ENCODE peak calls at places on chromosomes 4 and X, in four cellular contexts. V is GM12878, G is H1, J is HepG2. R is an unnamed sample.

GRCh38 chrX:100731441-100732281 is at the start of gene SYTL4:
- DNase-seq in V (no peak), G (no peak), J (no peak), R (no peak)

GRCh38 chr4:1305261-1305711 is 15.6 kb downstream of the MAEA start:
- DNase-seq in V (no peak), G (no peak), J (peak; percentile 84), R (no peak)

GRCh38 chr4:71932941-71933340 is 98.9 kb upstream of the NPFFR2 start:
- DNase-seq in V (no peak), G (no peak), J (no peak), R (no peak)

GRCh38 chrX:151973851-151974335 is 583 bp downstream of the GABRE start:
- DNase-seq in J (no peak), V (no peak), G (no peak), R (no peak)

GRCh38 chrX:130625381-130625780 is 223.6 kb downstream of the RBMX2 start:
- DNase-seq in G (no peak), J (no peak), V (no peak), R (no peak)

GRCh38 chr4:164779811-164780216 is 25.9 kb downstream of the SMIM31 start:
- DNase-seq in G (peak; percentile 10), V (peak; percentile 30), J (peak; percentile 13), R (peak; percentile 35)

GRCh38 chrX:39941332-39941920 is 156.3 kb downstream of the BCOR start:
- DNase-seq in J (no peak), G (no peak), V (no peak), R (no peak)

GRCh38 chr4:41757521-41758156 is 9.1 kb upstream of the PHOX2B start:
- DNase-seq in V (no peak), G (no peak), J (no peak), R (no peak)

GRCh38 chr4:100284302-100284701 is 94.0 kb upstream of the DDIT4L start:
- DNase-seq in J (no peak), G (no peak), V (no peak), R (no peak)

GRCh38 chr4:87949961-87950360 is 25.6 kb upstream of the SPP1 start:
- DNase-seq in G (no peak), J (no peak), V (no peak), R (no peak)

GRCh38 chr4:169440446-169440845 is 169.7 kb upstream of the SH3RF1 start:
- DNase-seq in J (no peak), G (no peak), V (no peak), R (no peak)

GRCh38 chrX:104913348-104913747 is 307.1 kb downstream of the TEX13A start:
- DNase-seq in J (peak; percentile 1), V (no peak), G (no peak), R (peak; percentile 6)

GRCh38 chrX:108270739-108271396 is 167.4 kb downstream of the COL4A6 start:
- DNase-seq in V (no peak), G (no peak), J (no peak), R (no peak)

GRCh38 chrX:120769576-120770341 is 105.9 kb downstream of the CT47B1 start:
- DNase-seq in V (no peak), G (no peak), J (peak; percentile 59), R (peak; percentile 18)

GRCh38 chrX:46375831-46376230 is 169.4 kb downstream of the ZNF674 start:
- DNase-seq in J (no peak), V (no peak), G (no peak), R (no peak)

GRCh38 chr4:77538574-77539157 is 67.0 kb upstream of the CXCL13 start:
- DNase-seq in V (no peak), G (no peak), J (peak; percentile 12), R (no peak)

GRCh38 chrX:52811065-52811625 is at the start of gene XAGE5:
- DNase-seq in G (no peak), V (no peak), J (no peak), R (no peak)

GRCh38 chr4:67568820-67569219 is 10.3 kb downstream of the STAP1 start:
- DNase-seq in V (no peak), J (no peak), G (no peak), R (no peak)

GRCh38 chrX:54825716-54826428 is 18.3 kb downstream of the MAGED2 start:
- DNase-seq in G (no peak), V (no peak), J (no peak), R (no peak)

GRCh38 chr4:96146686-96147085 is 306.8 kb downstream of the PDHA2 start:
- DNase-seq in G (no peak), J (no peak), V (no peak), R (no peak)

GRCh38 chr4:150126880-150127236 is 48.6 kb downstream of the DCLK2 start:
- DNase-seq in G (no peak), V (peak; percentile 9), J (no peak), R (no peak)

GRCh38 chr4:17934286-17934685 is 87.3 kb downstream of the LCORL start:
- DNase-seq in V (no peak), J (no peak), G (no peak), R (no peak)

GRCh38 chrX:100368167-100368566 is 41.9 kb downstream of the PCDH19 start:
- DNase-seq in J (peak; percentile 0), G (no peak), V (no peak), R (no peak)

GRCh38 chr4:139028191-139028661 is 12.6 kb downstream of the NOCT start:
- DNase-seq in G (no peak), V (no peak), J (no peak), R (no peak)

GRCh38 chr4:80073362-80074008 is 456 bp upstream of the ANTXR2 start:
- DNase-seq in J (no peak), G (no peak), V (peak; percentile 41), R (no peak)

GRCh38 chrX:10769165-10769564 is 148.8 kb upstream of the MID1 start:
- DNase-seq in J (no peak), V (no peak), G (no peak), R (no peak)

GRCh38 chrX:78307665-78308064 is 19.7 kb downstream of the CYSLTR1 start:
- DNase-seq in V (no peak), G (no peak), J (no peak), R (no peak)

GRCh38 chrX:53681661-53682060 is 4.9 kb downstream of the HUWE1 start:
- DNase-seq in V (no peak), G (no peak), J (no peak), R (no peak)

DNA sequence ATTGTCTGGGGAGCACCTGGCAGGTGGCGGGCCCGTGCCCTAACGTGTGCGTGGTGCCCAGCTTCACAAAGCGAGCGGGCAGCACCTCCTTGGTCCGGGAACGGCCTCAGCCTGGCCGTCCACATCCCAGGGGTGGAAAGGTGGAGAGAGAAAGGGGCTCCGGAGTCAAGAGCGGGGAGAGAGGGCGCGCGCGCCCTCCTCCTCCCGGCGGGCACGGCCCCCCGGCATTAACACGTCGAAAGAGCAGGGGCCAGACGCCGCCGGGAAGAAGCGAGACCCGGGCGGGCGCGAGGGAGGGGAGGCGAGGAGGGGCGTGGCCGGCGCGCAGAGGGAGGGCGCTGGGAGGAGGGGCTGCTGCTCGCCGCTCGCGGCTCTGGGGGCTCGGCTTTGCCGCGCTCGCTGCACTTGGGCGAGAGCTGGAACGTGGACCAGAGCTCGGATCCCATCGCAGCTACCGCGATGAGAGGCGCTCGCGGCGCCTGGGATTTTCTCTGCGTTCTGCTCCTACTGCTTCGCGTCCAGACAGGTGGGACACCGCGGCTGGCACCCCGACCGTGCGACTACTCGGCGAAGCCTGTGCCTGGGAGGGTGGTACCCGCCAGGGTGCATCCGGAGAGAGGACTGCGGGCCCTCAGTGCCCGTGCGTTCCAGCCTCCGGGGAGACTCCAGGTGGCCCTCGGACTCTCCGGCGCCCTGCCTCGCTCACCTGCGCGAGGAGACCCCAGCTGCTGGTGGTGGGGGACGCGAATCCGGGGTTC is at the start of gene KIT:
- DNase-seq in J (no peak), G (peak; percentile 66), V (no peak), R (peak; percentile 66)
- TF ChIP-seq SUZ12 in J (no peak), G (no peak), V (peak; percentile 84), R (no peak)

DNA sequence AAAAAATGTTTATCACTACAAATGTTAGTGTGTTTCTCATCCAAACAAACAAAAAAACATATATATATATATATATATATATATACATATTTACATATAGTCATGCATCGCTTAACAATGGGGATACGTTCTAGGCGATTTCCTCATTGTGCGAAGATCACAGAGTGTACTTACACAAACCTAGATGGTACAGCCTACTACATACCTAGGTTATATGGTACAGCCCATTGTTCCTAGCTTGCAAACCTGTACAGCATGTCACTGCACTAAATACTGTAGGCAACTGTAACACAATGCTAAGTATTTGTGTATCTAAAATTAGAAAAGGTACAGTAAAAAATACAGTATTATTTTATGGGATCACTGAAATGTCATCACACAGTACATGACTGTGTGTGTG is 16.4 kb upstream of the TMSB4X start:
- DNase-seq in V (no peak), J (no peak), G (no peak), R (no peak)
- H3K4me1 ChIP-seq in V (peaks cover 53% of the 10 kb centered on the region), J (peaks cover 15% of the 10 kb centered on the region), G (no peaks in the 10 kb centered on the region), R (no peaks in the 10 kb centered on the region)

GRCh38 chr4:105741548-105741947 is 33.0 kb downstream of the GSTCD start:
- DNase-seq in V (no peak), J (no peak), G (no peak), R (no peak)
- TF ChIP-seq YY1 in V (no peak), J (no peak), G (no peak), R (no peak)

DNA sequence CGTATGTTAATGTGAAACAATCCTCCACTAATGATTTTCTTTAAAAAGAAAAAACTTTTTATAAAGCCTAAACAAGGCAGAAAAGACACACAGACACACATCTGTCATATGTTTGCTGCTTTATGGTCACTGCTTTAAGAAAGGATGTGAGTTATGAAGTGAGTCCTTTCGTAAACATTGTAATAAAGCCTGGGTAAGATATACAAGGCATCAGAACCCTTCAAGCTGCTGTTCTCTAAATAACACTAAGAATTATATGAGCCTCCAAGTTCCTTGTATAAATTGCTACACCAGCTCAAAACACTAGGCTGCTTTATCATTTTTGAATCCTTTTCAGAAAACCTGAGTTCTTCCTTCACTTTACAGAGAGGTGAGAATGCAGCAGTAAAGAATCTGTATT is 81.6 kb downstream of the FBXO8 start:
- DNase-seq in V (no peak), J (no peak), G (no peak), R (no peak)
- TF ChIP-seq SUZ12 in V (no peak), J (no peak), G (no peak), R (no peak)

GRCh38 chrX:146241902-146242301 is 424.3 kb downstream of the SLITRK2 start:
- DNase-seq in J (no peak), V (no peak), G (no peak), R (no peak)
- H3K4me1 ChIP-seq in J (no peaks in the 10 kb centered on the region), V (no peaks in the 10 kb centered on the region), G (no peaks in the 10 kb centered on the region), R (no peaks in the 10 kb centered on the region)

R was measured in NT2/D1.